ENCODE peak calls at places on chromosomes 4 and X, in nine cellular contexts. H is NCI-H345, K is bronchial epithelial cell, J is T-helper 2 cell, F is RWPE1, E is SK-N-DZ, G is dermis blood vessel endothelial cell, O is NCI-H524, Z is ELR. T is an unnamed sample.
A peak's percentile ranks its signal among the peaks of the same experiment; 100 is the strongest.

GRCh38 chr4:111696505-111696904 is 448.7 kb upstream of the FAM241A start:
- DNase-seq in H (no peak), K (no peak), J (no peak), F (no peak), E (no peak), G (no peak), O (no peak), Z (no peak), T (no peak)

GRCh38 chr4:176856421-176856820 is 63.7 kb upstream of the VEGFC start:
- DNase-seq in H (no peak), K (no peak), J (no peak), F (no peak), E (no peak), G (no peak), O (peak; percentile 91), Z (no peak), T (no peak)

GRCh38 chr4:78885598-78885997 is 53.6 kb downstream of the PAQR3 start:
- DNase-seq in H (no peak), K (no peak), J (no peak), F (no peak), E (no peak), G (no peak), O (no peak), Z (no peak), T (no peak)

GRCh38 chr4:152937535-152938236 is 1.6 kb downstream of the FHDC1 start:
- DNase-seq in H (peak; percentile 16), K (no peak), J (no peak), F (peak; percentile 36), E (no peak), G (peak; percentile 31), O (no peak), Z (peak; percentile 38), T (peak; percentile 5)

GRCh38 chrX:79107891-79108718 is 36.4 kb upstream of the GPR174 start:
- DNase-seq in H (no peak), K (no peak), J (no peak), F (no peak), E (no peak), G (peak; percentile 45), O (no peak), Z (no peak), T (no peak)

GRCh38 chrX:39866229-39866628 is 231.5 kb downstream of the BCOR start:
- DNase-seq in H (no peak), K (no peak), J (no peak), F (no peak), E (no peak), G (no peak), O (no peak), Z (no peak), T (peak; percentile 39)

GRCh38 chr4:53118676-53119075 is 247.2 kb downstream of the SCFD2 start:
- DNase-seq in H (no peak), K (no peak), J (no peak), F (no peak), E (no peak), G (no peak), O (no peak), Z (no peak), T (no peak)

GRCh38 chr4:11355224-11355623 is 73.5 kb downstream of the HS3ST1 start:
- DNase-seq in H (no peak), K (no peak), J (no peak), F (no peak), E (no peak), G (no peak), O (no peak), Z (no peak), T (no peak)

GRCh38 chrX:108415891-108416290 is 22.3 kb downstream of the COL4A6 start:
- DNase-seq in H (no peak), K (no peak), J (no peak), F (no peak), E (no peak), G (peak; percentile 52), O (no peak), Z (no peak), T (no peak)

GRCh38 chr4:86307432-86307831 is 52.4 kb downstream of the MAPK10 start:
- DNase-seq in H (no peak), K (no peak), J (no peak), F (no peak), E (no peak), G (peak; percentile 3), O (no peak), Z (no peak), T (no peak)

GRCh38 chr4:16106956-16107355 is 23.1 kb upstream of the PROM1 start:
- DNase-seq in H (no peak), K (no peak), J (no peak), F (no peak), E (no peak), G (no peak), O (no peak), Z (no peak), T (no peak)

GRCh38 chr4:35229021-35229420 is 1015.3 kb downstream of the ARAP2 start:
- DNase-seq in H (no peak), K (peak; percentile 6), J (no peak), F (no peak), E (no peak), G (no peak), O (no peak), Z (peak; percentile 3), T (no peak)

GRCh38 chr4:159906051-159906450 is 803.2 kb downstream of the RAPGEF2 start:
- DNase-seq in H (no peak), K (no peak), J (no peak), F (no peak), E (no peak), G (no peak), O (no peak), Z (peak; percentile 7), T (no peak)

GRCh38 chr4:51843309-51844156 is 580 bp downstream of the DCUN1D4 start:
- DNase-seq in H (peak; percentile 35), K (peak; percentile 29), J (peak; percentile 50), F (peak; percentile 64), E (no peak), G (peak; percentile 74), O (peak; percentile 23), Z (peak; percentile 66), T (peak; percentile 52)

GRCh38 chrX:45842916-45843315 is 642.2 kb upstream of the DIPK2B start:
- DNase-seq in H (no peak), K (no peak), J (no peak), F (no peak), E (no peak), G (no peak), O (no peak), Z (peak; percentile 47), T (no peak)

GRCh38 chr4:177041356-177041755 is 248.6 kb upstream of the VEGFC start:
- DNase-seq in H (no peak), K (peak; percentile 17), J (no peak), F (no peak), E (no peak), G (no peak), O (no peak), Z (no peak), T (no peak)

GRCh38 chrX:146881521-146881920 is 67.0 kb upstream of the CXorf51A start:
- DNase-seq in H (no peak), K (no peak), J (no peak), F (no peak), E (no peak), G (no peak), O (no peak), Z (no peak), T (no peak)

GRCh38 chr4:28557755-28558154 is 1697.1 kb downstream of the STIM2 start:
- DNase-seq in H (no peak), K (peak; percentile 62), J (no peak), F (no peak), E (no peak), G (no peak), O (no peak), Z (peak; percentile 83), T (no peak)

GRCh38 chr4:86461849-86462248 is 102.0 kb upstream of the MAPK10 start:
- DNase-seq in H (no peak), K (no peak), J (no peak), F (no peak), E (no peak), G (no peak), O (no peak), Z (no peak), T (no peak)

GRCh38 chr4:173333658-173334084 is 487 bp downstream of the HMGB2 start:
- DNase-seq in H (peak; percentile 53), K (no peak), J (peak; percentile 37), F (peak; percentile 8), E (peak; percentile 28), G (peak; percentile 52), O (peak; percentile 27), Z (peak; percentile 38), T (peak; percentile 26)

GRCh38 chr4:114684462-114684861 is 85.9 kb downstream of the UGT8 start:
- DNase-seq in H (no peak), K (no peak), J (no peak), F (no peak), E (no peak), G (no peak), O (no peak), Z (no peak), T (no peak)

GRCh38 chr4:128782875-128783614 is 26.5 kb upstream of the JADE1 start:
- DNase-seq in H (no peak), K (peak; percentile 45), J (no peak), F (no peak), E (no peak), G (no peak), O (no peak), Z (peak; percentile 28), T (no peak)

GRCh38 chr4:181674315-181674714 is 568.9 kb upstream of the TENM3 start:
- DNase-seq in H (no peak), K (no peak), J (no peak), F (no peak), E (no peak), G (no peak), O (no peak), Z (no peak), T (no peak)

GRCh38 chrX:68084765-68085164 is 348.5 kb downstream of the OPHN1 start:
- DNase-seq in H (no peak), K (peak; percentile 24), J (no peak), F (no peak), E (no peak), G (no peak), O (no peak), Z (peak; percentile 5), T (no peak)

GRCh38 chr4:102778720-102779119 is 18.0 kb upstream of the MANBA start:
- DNase-seq in H (no peak), K (peak; percentile 51), J (no peak), F (no peak), E (no peak), G (peak; percentile 14), O (no peak), Z (no peak), T (no peak)

GRCh38 chr4:89836897-89837384 is at the start of gene SNCA:
- DNase-seq in H (peak; percentile 82), K (peak; percentile 60), J (no peak), F (peak; percentile 73), E (peak; percentile 94), G (peak; percentile 74), O (peak; percentile 52), Z (peak; percentile 53), T (peak; percentile 84)

GRCh38 chr4:174425669-174426068 is 96.6 kb downstream of the HPGD start:
- DNase-seq in H (no peak), K (no peak), J (no peak), F (no peak), E (no peak), G (no peak), O (no peak), Z (no peak), T (no peak)

GRCh38 chrX:40933132-40934078 is 151.8 kb upstream of the USP9X start:
- DNase-seq in H (no peak), K (no peak), J (no peak), F (no peak), E (peak; percentile 71), G (peak; percentile 48), O (peak; percentile 89), Z (peak; percentile 49), T (no peak)

GRCh38 chrX:69065451-69065850 is 99.8 kb downstream of the PJA1 start:
- DNase-seq in H (no peak), K (peak; percentile 68), J (no peak), F (peak; percentile 5), E (no peak), G (no peak), O (peak; percentile 71), Z (peak; percentile 34), T (no peak)

GRCh38 chr4:112312610-112313239 is 15.6 kb downstream of the ALPK1 start:
- DNase-seq in H (no peak), K (no peak), J (no peak), F (no peak), E (no peak), G (no peak), O (no peak), Z (no peak), T (no peak)

GRCh38 chrX:109967151-109967550 is 35.8 kb upstream of the TMEM164 start:
- DNase-seq in H (no peak), K (peak; percentile 79), J (no peak), F (no peak), E (no peak), G (no peak), O (no peak), Z (peak; percentile 64), T (no peak)

T was measured in NCI-H1417.